ENCODE peak calls at places on chromosome 12, in six cellular contexts. R is ureter, V is C1 segment of cervical spinal cord, Z is Right ventricle myocardium superior, A is germinal center, N is RWPE1. W is an unnamed sample.

GRCh38 chr12:28941248-28941647 is 207.8 kb upstream of the FAR2 start:
- DNase-seq in A (no peak), V (no peak), R (no peak), N (peak; percentile 46), Z (no peak), W (no peak)

GRCh38 chr12:1919763-1920162 is 1.3 kb upstream of the CACNA2D4 start:
- DNase-seq in R (no peak), Z (no peak), V (no peak), N (no peak), A (no peak), W (no peak)

GRCh38 chr12:22333186-22333745 is 1.2 kb downstream of the ST8SIA1 start:
- DNase-seq in R (no peak), Z (no peak), N (no peak), A (no peak), V (no peak), W (no peak)

GRCh38 chr12:63362801-63363200 is 211.8 kb upstream of the AVPR1A start:
- DNase-seq in R (no peak), Z (no peak), N (no peak), A (no peak), V (no peak), W (no peak)

GRCh38 chr12:97394657-97395056 is 67.9 kb upstream of the RMST start:
- DNase-seq in R (no peak), A (no peak), N (no peak), V (no peak), Z (no peak), W (no peak)

GRCh38 chr12:60101715-60102114 is 505.9 kb downstream of the SLC16A7 start:
- DNase-seq in V (no peak), A (no peak), N (no peak), R (no peak), Z (no peak), W (no peak)

GRCh38 chr12:65494537-65494936 is 216.1 kb downstream of the MSRB3 start:
- DNase-seq in V (no peak), Z (no peak), R (no peak), A (no peak), N (no peak), W (no peak)

GRCh38 chr12:118136559-118137003 is 657 bp downstream of the PEBP1 start:
- DNase-seq in N (peak; percentile 44), Z (peak; percentile 72), A (peak; percentile 36), V (no peak), R (peak; percentile 58), W (peak; percentile 35)

GRCh38 chr12:85424581-85425348 is 144.7 kb downstream of the ALX1 start:
- DNase-seq in V (no peak), A (no peak), Z (no peak), R (no peak), N (peak; percentile 12), W (peak; percentile 70)

GRCh38 chr12:126607867-126608266 is 1542.6 kb downstream of the AACS start:
- DNase-seq in V (no peak), N (no peak), A (no peak), R (no peak), Z (no peak), W (no peak)

GRCh38 chr12:120252071-120252906 is 13.2 kb downstream of the PXN start:
- DNase-seq in Z (no peak), N (no peak), R (no peak), A (no peak), V (no peak), W (no peak)

GRCh38 chr12:6868211-6869048 is 1.1 kb downstream of the TPI1 start:
- DNase-seq in N (no peak), A (no peak), R (no peak), Z (no peak), V (no peak), W (peak; percentile 55)

GRCh38 chr12:74482115-74482514 is 55.5 kb upstream of the ATXN7L3B start:
- DNase-seq in A (no peak), N (no peak), V (no peak), R (no peak), Z (no peak), W (no peak)

GRCh38 chr12:5487971-5488955 is 56.4 kb downstream of the NTF3 start:
- DNase-seq in V (no peak), Z (no peak), R (no peak), N (no peak), A (no peak), W (no peak)

GRCh38 chr12:3371018-3371417 is 120.0 kb upstream of the PRMT8 start:
- DNase-seq in Z (no peak), V (no peak), A (no peak), R (no peak), N (no peak), W (no peak)

GRCh38 chr12:32159925-32160324 is 53.3 kb downstream of the BICD1 start:
- DNase-seq in Z (no peak), N (no peak), R (no peak), A (no peak), V (no peak), W (no peak)